ENCODE peak calls at places on chromosomes 2 and 18, in four cellular contexts. O is left lung, E is HCT116, X is heart left ventricle. Q is an unnamed sample. For H3K36me3, the result is how much of the 10 kb centered on the place peaks cover.

GRCh38 chr2:128489580-128490273 is 171.1 kb upstream of the HS6ST1 start:
- DNase-seq in O (no peak), E (no peak), X (no peak), Q (peak)

GRCh38 chr2:230874456-230874855 is 9.7 kb downstream of the ITM2C start:
- DNase-seq in O (no peak), E (no peak), X (no peak), Q (peak)

GRCh38 chr18:78596794-78597193 is 382.8 kb upstream of the SALL3 start:
- DNase-seq in O (no peak), E (no peak), X (no peak), Q (no peak)

GRCh38 chr18:62525611-62526010 is 2.8 kb downstream of the ZCCHC2 start:
- DNase-seq in O (no peak), E (no peak), X (no peak), Q (no peak)

GRCh38 chr2:67872481-67872880 is 190.3 kb downstream of the C1D start:
- DNase-seq in O (no peak), E (no peak), X (no peak), Q (no peak)

GRCh38 chr2:222518570-222519381 is 94.4 kb downstream of the SGPP2 start:
- DNase-seq in O (no peak), E (peak), X (no peak), Q (no peak)

GRCh38 chr2:231640646-231641111 is 48.0 kb downstream of the TEX44 start:
- DNase-seq in O (peak), E (peak), X (peak), Q (peak)

GRCh38 chr2:148513425-148513824 is 131.1 kb upstream of the EPC2 start:
- DNase-seq in O (no peak), E (no peak), X (no peak), Q (no peak)

GRCh38 chr2:98875746-98876145 is 60.3 kb downstream of the CRACDL start:
- DNase-seq in O (no peak), E (no peak), X (no peak), Q (no peak)

GRCh38 chr2:136130511-136130910 is 12.6 kb upstream of the CXCR4 start:
- DNase-seq in O (no peak), E (no peak), X (no peak), Q (no peak)

GRCh38 chr2:165163771-165164170 is 40.1 kb downstream of the SCN3A start:
- DNase-seq in O (no peak), E (no peak), X (no peak), Q (no peak)

GRCh38 chr2:1731963-1732768 is 12.1 kb downstream of the PXDN start:
- DNase-seq in O (no peak), E (no peak), X (peak), Q (peak)

GRCh38 chr2:88055049-88055435 is 541 bp downstream of the KRCC1 start:
- DNase-seq in O (no peak), E (no peak), X (no peak), Q (no peak)

GRCh38 chr2:10305715-10306114 is 3.0 kb downstream of the HPCAL1 start:
- DNase-seq in O (no peak), E (no peak), X (no peak), Q (no peak)

GRCh38 chr2:62478093-62478580 is 27.9 kb downstream of the TMEM17 start:
- DNase-seq in O (no peak), E (no peak), X (no peak), Q (no peak)

GRCh38 chr2:183840061-183840584 is 715.9 kb downstream of the NUP35 start:
- DNase-seq in O (no peak), E (no peak), X (no peak), Q (no peak)

GRCh38 chr2:45653584-45653983 is 2.1 kb downstream of the PRKCE start:
- DNase-seq in O (no peak), E (no peak), X (no peak), Q (no peak)

GRCh38 chr2:263022-263738 is 652 bp downstream of the SH3YL1 start:
- DNase-seq in O (no peak), E (no peak), X (no peak), Q (no peak)
- H3K4me3 ChIP-seq in O (peak), E (peak), X (peak), Q (peak)

DNA sequence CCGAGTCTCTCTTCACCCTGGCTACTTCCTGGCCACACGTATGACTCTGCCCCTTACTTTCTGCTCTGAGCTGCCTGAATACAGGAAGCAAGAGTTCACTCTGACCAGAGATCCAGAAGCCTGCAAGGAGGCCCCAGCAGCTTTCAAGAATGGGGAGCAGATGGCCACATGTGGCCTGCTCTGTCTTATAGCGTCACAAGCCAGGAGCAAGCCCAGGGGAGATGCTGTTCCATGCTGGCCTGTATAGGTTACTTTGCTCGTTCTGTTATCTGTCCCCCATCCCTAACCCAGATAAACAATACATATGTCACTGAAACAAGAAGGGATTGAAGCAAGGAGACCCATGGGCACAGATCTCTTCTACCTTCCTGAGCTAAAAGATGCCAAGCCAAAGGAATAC is 4.3 kb downstream of the PNKD start:
- DNase-seq in O (no peak), E (no peak), X (no peak), Q (no peak)
- H3K36me3 ChIP-seq in O (half or more), E (under half), X (under half), Q (half or more)

DNA sequence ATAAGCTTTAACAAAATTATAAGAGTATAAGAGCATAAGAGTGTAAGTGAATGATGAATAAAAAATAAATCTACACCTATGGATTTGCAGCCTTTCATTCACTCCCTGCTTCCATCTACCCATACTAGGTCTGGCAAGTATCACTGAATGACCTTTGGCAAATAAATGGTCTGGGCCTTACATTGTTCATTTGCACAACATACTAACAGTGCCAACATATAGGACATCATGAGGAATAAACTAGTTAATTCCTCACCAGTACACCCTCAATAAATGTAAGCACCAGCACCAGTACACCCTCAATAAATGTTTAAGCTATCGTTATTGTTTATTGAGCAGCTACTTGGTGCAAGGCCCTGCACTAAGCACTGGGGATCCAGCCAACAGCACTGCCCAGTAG is 26.9 kb downstream of the STAT1 start:
- DNase-seq in O (no peak), E (no peak), X (no peak), Q (no peak)
- TF ChIP-seq CTCF in O (no peak), E (no peak), X (no peak), Q (no peak)

DNA sequence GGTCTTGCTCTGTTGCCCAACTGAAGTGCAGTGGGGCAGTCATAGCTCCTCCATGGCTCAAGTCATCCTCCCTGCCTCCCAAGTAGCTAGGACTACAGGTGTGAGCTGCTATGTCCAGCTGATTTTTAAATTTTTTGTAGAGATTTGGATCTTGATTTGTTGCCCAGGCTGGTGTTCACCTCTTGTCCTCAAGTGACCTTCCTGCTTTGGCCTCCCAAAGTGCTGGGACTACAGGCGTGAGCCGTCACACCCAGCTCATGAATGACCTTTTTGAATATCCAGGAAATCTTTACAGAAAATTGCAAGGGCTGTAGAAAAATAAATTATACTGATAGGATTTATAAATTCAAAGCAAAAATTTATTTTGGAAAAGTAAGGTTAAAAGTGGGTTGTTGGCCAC is 17.4 kb downstream of the ACTR3 start:
- DNase-seq in O (no peak), E (no peak), X (peak), Q (no peak)
- H3K4me3 ChIP-seq in O (no peak), E (no peak), X (no peak), Q (no peak)